ENCODE peak calls at places on chromosomes 1 and 21, in ten cellular contexts. J is IMR-90; V is gastrocnemius medialis; I is cardiac fibroblast; H is RWPE2; E is effector memory CD4-positive, alpha-beta T cell; P is left ventricle myocardium inferior; O is Panc1; L is aorta; B is A549. M is an unnamed sample.

GRCh38 chr1:166133857-166134256 is 32.9 kb downstream of the FAM78B start:
- DNase-seq in I (no peak), L (no peak), O (no peak), P (no peak), H (no peak), B (no peak), E (no peak), J (no peak), V (no peak), M (no peak)

GRCh38 chr1:155969377-155969791 is 9.0 kb downstream of the ARHGEF2 start:
- DNase-seq in V (no peak), H (no peak), O (no peak), I (no peak), E (no peak), J (no peak), P (no peak), L (no peak), B (no peak), M (no peak)

GRCh38 chr1:101238041-101238515 is 1.3 kb downstream of the S1PR1 start:
- DNase-seq in E (peak), O (no peak), L (no peak), P (no peak), I (no peak), B (no peak), J (no peak), V (no peak), H (no peak), M (peak)

GRCh38 chr1:116808476-116809180 is 54.4 kb downstream of the CD2 start:
- DNase-seq in E (peak), O (no peak), P (no peak), I (no peak), L (no peak), V (no peak), H (no peak), J (no peak), B (no peak), M (peak)

GRCh38 chr1:42860339-42861013 is 14.1 kb downstream of the ZNF691 start:
- DNase-seq in L (no peak), I (no peak), P (no peak), H (no peak), J (no peak), V (no peak), O (no peak), B (no peak), E (no peak), M (no peak)

GRCh38 chr1:184945034-184945433 is 29.3 kb downstream of the NIBAN1 start:
- DNase-seq in O (no peak), E (no peak), B (no peak), L (no peak), I (no peak), J (no peak), H (no peak), P (no peak), V (no peak), M (peak)

GRCh38 chr1:170537798-170538503 is 6.0 kb downstream of the GORAB start:
- DNase-seq in V (no peak), E (no peak), L (no peak), J (peak), H (no peak), O (no peak), P (no peak), I (peak), B (peak), M (peak)

GRCh38 chr1:8276173-8276914 is 41.6 kb upstream of the SLC45A1 start:
- DNase-seq in H (no peak), J (no peak), P (no peak), E (no peak), I (no peak), V (no peak), O (no peak), B (peak), L (no peak), M (no peak)

GRCh38 chr1:212853658-212854057 is 4.4 kb upstream of the FLVCR1 start:
- DNase-seq in P (no peak), I (no peak), V (no peak), L (no peak), O (no peak), J (no peak), B (peak), H (no peak), E (no peak), M (no peak)

GRCh38 chr1:183753464-183753891 is 51.4 kb upstream of the RGL1 start:
- DNase-seq in P (no peak), O (no peak), J (no peak), I (peak), B (no peak), L (no peak), E (no peak), H (no peak), V (no peak), M (no peak)

GRCh38 chr1:10599194-10599861 is 124.6 kb downstream of the PEX14 start:
- DNase-seq in I (peak), O (peak), V (no peak), H (no peak), L (no peak), B (peak), J (peak), P (no peak), E (no peak), M (peak)

GRCh38 chr1:29754608-29755375 is 518.5 kb downstream of the PTPRU start:
- DNase-seq in O (no peak), H (no peak), L (no peak), J (no peak), I (no peak), V (no peak), P (no peak), E (no peak), B (no peak), M (no peak)

GRCh38 chr1:200237066-200237465 is 172.8 kb downstream of the ZNF281 start:
- DNase-seq in I (no peak), H (no peak), J (no peak), B (no peak), V (no peak), L (no peak), P (no peak), O (no peak), E (no peak), M (no peak)

GRCh38 chr1:100187912-100188311 is 9.9 kb upstream of the LRRC39 start:
- DNase-seq in P (peak), H (no peak), V (peak), J (peak), I (peak), E (no peak), O (no peak), L (no peak), B (no peak), M (peak)

GRCh38 chr1:12658531-12659453 is 14.9 kb downstream of the AADACL4 start:
- DNase-seq in V (peak), H (no peak), P (peak), O (peak), E (peak), I (peak), L (peak), B (peak), J (peak), M (peak)

GRCh38 chr1:221672160-221672762 is 69.6 kb downstream of the DUSP10 start:
- DNase-seq in O (no peak), P (no peak), J (peak), E (no peak), V (no peak), H (no peak), L (no peak), B (no peak), I (peak), M (peak)

GRCh38 chr1:225427249-225428065 is at the start of gene LBR:
- DNase-seq in E (no peak), I (peak), O (no peak), P (peak), L (peak), H (no peak), V (no peak), B (no peak), J (peak), M (peak)

GRCh38 chr1:75611014-75611413 is at the start of gene SLC44A5:
- DNase-seq in E (no peak), P (no peak), H (no peak), L (no peak), B (no peak), I (no peak), O (no peak), V (no peak), J (no peak), M (no peak)

GRCh38 chr1:197453376-197454058 is 185.5 kb downstream of the CRB1 start:
- DNase-seq in V (no peak), O (no peak), L (no peak), P (no peak), I (no peak), B (no peak), J (no peak), E (no peak), H (no peak), M (no peak)

GRCh38 chr21:29163381-29164115 is 33.1 kb downstream of the MAP3K7CL start:
- DNase-seq in J (no peak), V (no peak), I (peak), H (no peak), P (peak), O (no peak), E (no peak), B (no peak), L (no peak), M (peak)

GRCh38 chr1:20657024-20657423 is 4.1 kb downstream of the DDOST start:
- DNase-seq in B (no peak), P (no peak), E (no peak), J (no peak), L (no peak), H (no peak), V (no peak), O (no peak), I (no peak), M (no peak)

GRCh38 chr1:77533660-77534295 is 148.7 kb downstream of the ZZZ3 start:
- DNase-seq in E (peak), O (no peak), V (no peak), H (no peak), J (peak), I (peak), L (no peak), B (peak), P (no peak), M (peak)

GRCh38 chr21:41583274-41583790 is 75.4 kb upstream of the TMPRSS2 start:
- DNase-seq in E (no peak), O (peak), L (no peak), H (no peak), P (no peak), B (peak), J (peak), I (no peak), V (no peak), M (no peak)

GRCh38 chr1:93591833-93592635 is 89.6 kb downstream of the BCAR3 start:
- DNase-seq in E (no peak), L (no peak), O (no peak), V (no peak), I (no peak), J (no peak), P (no peak), B (peak), H (no peak), M (no peak)

GRCh38 chr21:35378881-35379280 is 329.8 kb upstream of the RUNX1 start:
- DNase-seq in V (no peak), H (no peak), J (no peak), L (no peak), I (no peak), P (no peak), E (no peak), B (no peak), O (no peak), M (no peak)

GRCh38 chr21:35963920-35964451 is 96.3 kb downstream of the SETD4 start:
- DNase-seq in J (peak), P (no peak), L (no peak), O (no peak), H (no peak), E (no peak), V (no peak), I (peak), B (no peak), M (no peak)

GRCh38 chr1:54273092-54273836 is 73.3 kb downstream of the MRPL37 start:
- DNase-seq in O (peak), H (no peak), P (peak), I (peak), J (peak), L (peak), E (no peak), V (peak), B (no peak), M (peak)

GRCh38 chr1:196467230-196467629 is 141.0 kb downstream of the KCNT2 start:
- DNase-seq in V (no peak), O (no peak), L (no peak), J (peak), P (no peak), I (no peak), H (no peak), E (no peak), B (no peak), M (no peak)

GRCh38 chr1:22383526-22384291 is 67.9 kb upstream of the ZBTB40 start:
- DNase-seq in E (no peak), O (no peak), H (no peak), I (no peak), L (peak), V (no peak), B (peak), J (no peak), P (no peak), M (no peak)

GRCh38 chr1:208051651-208052050 is 140.7 kb upstream of the CD34 start:
- DNase-seq in B (no peak), L (no peak), O (no peak), P (no peak), I (no peak), E (no peak), V (no peak), H (no peak), J (no peak), M (no peak)

GRCh38 chr1:241022366-241022765 is 334.6 kb downstream of the RGS7 start:
- DNase-seq in L (no peak), P (no peak), B (no peak), O (no peak), E (no peak), H (no peak), I (peak), J (peak), V (no peak), M (no peak)

GRCh38 chr1:164575356-164575755 is 16.4 kb downstream of the PBX1 start:
- DNase-seq in O (no peak), L (no peak), H (no peak), E (no peak), B (no peak), I (no peak), J (no peak), P (no peak), V (no peak), M (no peak)
- H3K4me3 ChIP-seq in O (no peak), L (no peak), H (no peak), E (no peak), B (no peak), I (no peak), J (no peak), P (peak), V (no peak), M (no peak)

GRCh38 chr21:37914211-37914900 is 1.9 kb downstream of the KCNJ6 start:
- DNase-seq in I (peak), J (peak), E (no peak), L (peak), B (no peak), O (no peak), P (no peak), V (no peak), H (no peak), M (peak)
- H3K4me3 ChIP-seq in I (no peak), J (no peak), E (no peak), L (no peak), B (peak), O (no peak), P (no peak), V (no peak), H (peak), M (no peak)

DNA sequence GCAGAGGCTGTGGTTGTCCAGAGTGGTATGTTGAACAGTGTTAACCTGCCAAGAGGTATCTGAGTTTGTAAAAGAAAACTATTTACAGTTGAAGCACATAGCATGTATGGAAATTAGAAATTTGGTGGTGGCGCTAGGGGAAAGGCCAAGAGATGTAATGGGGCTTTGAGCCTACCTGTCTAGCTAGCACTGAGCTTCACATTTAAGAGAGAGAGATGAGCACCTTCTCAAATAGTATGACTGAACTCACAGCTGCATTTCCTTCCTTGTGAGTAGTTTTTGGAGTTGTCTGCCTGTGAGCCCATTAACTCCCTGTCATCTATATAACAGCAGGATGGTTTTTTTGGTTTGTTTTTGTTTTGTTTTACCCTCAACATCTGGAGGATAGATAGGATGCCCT is 4.0 kb downstream of the CLIC4 start:
- DNase-seq in O (no peak), V (no peak), I (no peak), H (no peak), L (no peak), B (no peak), J (no peak), P (no peak), E (no peak), M (no peak)
- H3K4me3 ChIP-seq in O (no peak), V (no peak), I (no peak), H (no peak), L (no peak), B (no peak), J (no peak), P (peak), E (no peak), M (no peak)

DNA sequence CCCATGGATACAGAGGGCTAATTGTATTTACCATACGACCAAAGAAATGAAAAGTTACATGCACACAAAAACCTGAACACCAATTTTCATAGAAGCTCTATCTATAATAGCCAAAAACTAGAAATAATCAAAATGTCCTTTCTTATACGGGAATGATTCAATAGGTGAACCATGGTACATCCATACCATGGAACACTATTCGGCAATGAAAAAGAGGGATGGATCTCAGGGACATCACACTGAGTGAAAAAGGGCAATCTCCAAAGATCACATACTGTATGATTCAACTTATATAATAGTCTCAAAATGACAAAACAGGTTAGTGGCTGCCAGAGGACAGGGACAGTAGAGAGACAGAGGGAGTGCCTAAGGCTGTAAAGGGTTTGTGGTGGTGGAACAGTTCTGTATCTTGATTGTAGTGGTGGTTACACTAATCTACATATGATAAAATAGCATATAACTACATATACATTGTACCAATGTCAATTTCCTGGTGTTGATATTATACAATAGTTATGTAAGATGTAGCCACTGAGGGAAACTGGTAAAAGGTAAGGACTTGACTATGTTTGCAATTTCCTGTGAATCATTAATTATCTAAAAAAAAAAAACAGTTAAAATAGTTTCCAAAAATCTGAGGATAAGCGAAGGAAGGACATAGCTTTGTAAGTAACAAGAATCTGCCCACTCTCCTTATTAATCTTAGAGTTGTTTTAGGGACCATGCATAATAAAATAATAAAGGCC is 3.7 kb downstream of the RSBN1 start:
- DNase-seq in H (no peak), B (no peak), L (no peak), E (no peak), I (no peak), J (no peak), P (no peak), V (no peak), O (no peak), M (peak)
- H3K4me3 ChIP-seq in H (no peak), B (no peak), L (no peak), E (peak), I (no peak), J (no peak), P (no peak), V (no peak), O (no peak), M (peak)

GRCh38 chr1:44355582-44356305 is 687 bp upstream of the ERI3 start:
- DNase-seq in L (no peak), J (no peak), V (no peak), B (no peak), E (no peak), P (no peak), H (no peak), I (no peak), O (no peak), M (no peak)
- H3K4me3 ChIP-seq in L (no peak), J (peak), V (peak), B (peak), E (no peak), P (peak), H (peak), I (peak), O (peak), M (peak)

GRCh38 chr21:44354775-44355771 is 1.7 kb downstream of the TRPM2 start:
- DNase-seq in V (no peak), L (no peak), P (no peak), O (no peak), J (no peak), I (no peak), E (no peak), B (no peak), H (no peak), M (no peak)

GRCh38 chr21:44351535-44352252 is 1.7 kb upstream of the TRPM2 start:
- DNase-seq in E (no peak), B (no peak), P (no peak), H (no peak), I (no peak), O (no peak), J (no peak), V (no peak), L (no peak), M (no peak)

GRCh38 chr21:44353200-44353970 is at the start of gene TRPM2:
- DNase-seq in V (peak), E (no peak), L (peak), I (peak), P (peak), B (no peak), J (no peak), H (no peak), O (no peak), M (peak)

GRCh38 chr21:44352253-44352860 is 1.1 kb upstream of the TRPM2 start:
- DNase-seq in P (no peak), O (no peak), E (no peak), V (no peak), L (no peak), H (no peak), J (no peak), I (no peak), B (no peak), M (no peak)

GRCh38 chr21:44354001-44354405 is 582 bp downstream of the TRPM2 start:
- DNase-seq in O (no peak), V (peak), E (no peak), L (no peak), I (peak), H (no peak), J (no peak), B (no peak), P (no peak), M (no peak)
- H3K4me3 ChIP-seq in O (no peak), V (no peak), E (no peak), L (no peak), I (no peak), H (no peak), J (no peak), B (no peak), P (peak), M (no peak)